ENCODE peak calls at places on chromosome 1, in five cellular contexts. N is COR-L47, L is H9, C is NCI-H1417 treated with DMSO at 0.1 percent for 48 hours, I is HS-5. D is an unnamed sample.

GRCh38 chr1:226429868-226430715 is 22.2 kb upstream of the PARP1 start:
- DNase-seq in N (no peak), L (no peak), C (no peak), I (no peak), D (no peak)

GRCh38 chr1:184296466-184297243 is 90.2 kb upstream of the C1orf21 start:
- DNase-seq in N (no peak), L (no peak), C (no peak), I (no peak), D (no peak)

GRCh38 chr1:226643701-226644540 is 95.2 kb downstream of the ITPKB start:
- DNase-seq in N (no peak), L (no peak), C (no peak), I (no peak), D (no peak)

GRCh38 chr1:34013958-34014737 is 150.3 kb downstream of the HMGB4 start:
- DNase-seq in N (no peak), L (peak; percentile 78), C (no peak), I (no peak), D (no peak)

GRCh38 chr1:197912739-197913494 is 4.3 kb upstream of the LHX9 start:
- DNase-seq in N (no peak), L (no peak), C (no peak), I (no peak), D (no peak)

GRCh38 chr1:233654667-233655432 is 40.9 kb downstream of the KCNK1 start:
- DNase-seq in N (no peak), L (no peak), C (no peak), I (no peak), D (no peak)

GRCh38 chr1:46181343-46182260 is 5.3 kb upstream of the P3R3URF start:
- DNase-seq in N (no peak), L (no peak), C (no peak), I (no peak), D (no peak)

GRCh38 chr1:212188599-212189351 is 96.4 kb upstream of the PPP2R5A start:
- DNase-seq in N (no peak), L (no peak), C (no peak), I (no peak), D (no peak)

GRCh38 chr1:119873166-119874025 is 22.9 kb downstream of the ADAM30 start:
- DNase-seq in N (no peak), L (no peak), C (no peak), I (peak; percentile 53), D (no peak)

GRCh38 chr1:47569681-47570470 is 132.0 kb downstream of the FOXD2 start:
- DNase-seq in N (no peak), L (peak; percentile 73), C (no peak), I (peak; percentile 52), D (no peak)

GRCh38 chr1:1204998-1205768 is 1.2 kb downstream of the TNFRSF18 start:
- DNase-seq in N (no peak), L (no peak), C (no peak), I (no peak), D (no peak)

GRCh38 chr1:6802454-6802853 is 17.2 kb downstream of the CAMTA1 start:
- DNase-seq in N (no peak), L (no peak), C (no peak), I (no peak), D (no peak)

GRCh38 chr1:161131721-161132409 is 602 bp downstream of the DEDD start:
- DNase-seq in N (no peak), L (no peak), C (no peak), I (no peak), D (no peak)

GRCh38 chr1:218164111-218164929 is 120.8 kb upstream of the RRP15 start:
- DNase-seq in N (peak; percentile 62), L (peak; percentile 80), C (no peak), I (peak; percentile 63), D (peak; percentile 80)

GRCh38 chr1:20376880-20377494 is 86.3 kb downstream of the VWA5B1 start:
- DNase-seq in N (peak; percentile 54), L (peak; percentile 83), C (no peak), I (no peak), D (peak; percentile 36)

GRCh38 chr1:230832466-230832865 is 35.9 kb downstream of the C1orf198 start:
- DNase-seq in N (no peak), L (no peak), C (no peak), I (no peak), D (no peak)

GRCh38 chr1:182806015-182806678 is 16.6 kb downstream of the NPL start:
- DNase-seq in N (peak; percentile 19), L (peak; percentile 94), C (no peak), I (no peak), D (peak; percentile 54)

GRCh38 chr1:234256359-234256758 is 116.9 kb upstream of the COA6 start:
- DNase-seq in N (no peak), L (peak; percentile 17), C (no peak), I (no peak), D (no peak)

GRCh38 chr1:155167166-155168104 is 5.7 kb downstream of the KRTCAP2 start:
- DNase-seq in N (peak; percentile 97), L (peak; percentile 93), C (peak; percentile 71), I (no peak), D (peak; percentile 99)

GRCh38 chr1:204591473-204592090 is 75.4 kb downstream of the MDM4 start:
- DNase-seq in N (no peak), L (no peak), C (no peak), I (peak; percentile 55), D (no peak)

GRCh38 chr1:151920147-151920546 is 10.8 kb upstream of the THEM4 start:
- DNase-seq in N (no peak), L (no peak), C (no peak), I (no peak), D (no peak)

GRCh38 chr1:11701551-11701961 is 10.0 kb downstream of the DRAXIN start:
- DNase-seq in N (no peak), L (peak; percentile 30), C (no peak), I (no peak), D (no peak)